ENCODE peak calls at places on chromosome 5, in six cellular contexts. X, P, J, I, S and Z are unnamed samples.

GRCh38 chr5:149840226-149840825 is 104.3 kb downstream of the PDE6A start:
- DNase-seq in X (no peak), P (no peak), J (no peak), I (no peak), S (no peak), Z (no peak)

GRCh38 chr5:143142596-143143435 is 260.7 kb downstream of the NR3C1 start:
- DNase-seq in X (peak), P (peak), J (peak), I (no peak), S (peak), Z (peak)

GRCh38 chr5:78971998-78972397 is 13.1 kb downstream of the ARSB start:
- DNase-seq in X (no peak), P (no peak), J (no peak), I (no peak), S (no peak), Z (no peak)

GRCh38 chr5:14142202-14142855 is 813 bp upstream of the TRIO start:
- DNase-seq in X (no peak), P (no peak), J (no peak), I (no peak), S (no peak), Z (no peak)

GRCh38 chr5:148615644-148616283 is 38.6 kb downstream of the HTR4 start:
- DNase-seq in X (no peak), P (no peak), J (no peak), I (no peak), S (peak), Z (no peak)

GRCh38 chr5:147482426-147483196 is 27.3 kb downstream of the DPYSL3 start:
- DNase-seq in X (no peak), P (no peak), J (no peak), I (no peak), S (no peak), Z (no peak)

GRCh38 chr5:20254748-20255147 is 266.7 kb upstream of the CDH18 start:
- DNase-seq in X (no peak), P (no peak), J (no peak), I (no peak), S (no peak), Z (no peak)

GRCh38 chr5:168793844-168794837 is 215.0 kb upstream of the PANK3 start:
- DNase-seq in X (peak), P (no peak), J (peak), I (no peak), S (peak), Z (no peak)

GRCh38 chr5:178114325-178115135 is 1.2 kb downstream of the N4BP3 start:
- DNase-seq in X (no peak), P (peak), J (no peak), I (peak), S (no peak), Z (no peak)

GRCh38 chr5:72156921-72157320 is 49.6 kb downstream of the MAP1B start:
- DNase-seq in X (no peak), P (no peak), J (no peak), I (no peak), S (peak), Z (no peak)

GRCh38 chr5:36950586-36951457 is 74.3 kb downstream of the NIPBL start:
- DNase-seq in X (no peak), P (no peak), J (no peak), I (no peak), S (peak), Z (no peak)

GRCh38 chr5:59756373-59757035 is 137.0 kb downstream of the PDE4D start:
- DNase-seq in X (peak), P (no peak), J (no peak), I (no peak), S (no peak), Z (no peak)
- H3K4me3 ChIP-seq in X (no peak), P (no peak), J (no peak), I (no peak), S (no peak), Z (no peak)

DNA sequence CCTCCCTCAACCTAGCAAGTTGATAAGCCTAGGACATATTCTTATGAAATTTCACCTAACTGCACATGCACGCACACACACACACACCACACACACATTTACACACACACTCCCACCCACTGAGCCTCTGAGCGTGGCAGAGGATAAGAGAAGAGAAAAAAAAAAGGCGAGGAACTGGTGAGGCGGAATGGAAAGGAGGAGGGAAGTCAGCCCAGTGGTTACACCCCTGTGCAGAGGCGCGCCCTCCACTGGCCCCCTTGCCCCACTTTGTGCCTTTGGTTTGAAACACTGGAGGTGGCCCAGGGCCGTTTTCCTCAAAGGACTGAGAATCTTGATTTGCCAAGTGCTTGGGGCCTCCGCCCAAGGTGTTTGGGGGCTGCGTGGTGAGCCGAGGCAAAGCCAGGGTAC is 20.7 kb downstream of the NR2F1 start:
- DNase-seq in X (no peak), P (no peak), J (no peak), I (no peak), S (no peak), Z (no peak)
- H3K4me3 ChIP-seq in X (no peak), P (peak), J (peak), I (no peak), S (peak), Z (no peak)

DNA sequence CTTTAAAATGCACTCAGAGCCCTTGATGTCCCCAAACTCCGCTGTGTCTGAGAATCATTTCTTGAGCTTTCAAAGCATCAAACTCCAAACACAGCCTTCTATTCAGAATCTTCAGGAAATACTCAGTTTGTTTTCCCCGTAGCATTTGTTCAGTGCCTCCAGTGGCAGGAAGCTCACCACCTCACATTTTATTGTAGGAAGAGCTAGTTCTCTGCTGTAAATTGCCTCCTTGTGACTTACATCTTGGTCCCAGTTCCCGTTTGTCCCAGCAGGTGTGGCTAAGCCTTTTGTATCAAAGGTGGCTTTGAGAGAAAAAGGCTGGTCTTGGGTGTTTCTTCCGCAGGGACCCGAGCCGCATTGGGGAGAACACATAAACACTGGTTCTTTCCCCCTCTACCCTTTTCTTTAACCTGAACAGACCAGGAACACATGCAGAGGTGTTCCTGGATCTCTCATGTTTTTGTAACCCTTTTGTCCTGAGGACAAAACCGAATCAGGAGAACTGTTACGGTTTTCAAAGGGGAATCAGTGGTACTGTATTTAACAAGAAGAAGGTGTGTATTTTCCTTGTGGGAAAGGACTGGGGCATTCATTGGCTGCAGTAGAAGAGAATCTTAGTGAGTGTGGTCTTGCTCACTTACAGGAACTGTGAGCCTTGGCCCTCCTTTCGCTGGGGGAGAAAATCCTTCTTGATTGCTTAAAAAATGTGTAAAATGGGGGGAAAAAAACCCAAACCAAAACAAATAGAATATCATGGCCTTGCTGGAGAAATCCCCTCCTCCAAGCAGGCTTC is 1.9 kb downstream of the OSMR start:
- DNase-seq in X (no peak), P (no peak), J (no peak), I (no peak), S (peak), Z (no peak)
- H3K4me3 ChIP-seq in X (no peak), P (peak), J (peak), I (no peak), S (peak), Z (peak)

GRCh38 chr5:87770601-87771121 is 357.9 kb upstream of the CCNH start:
- DNase-seq in X (no peak), P (no peak), J (no peak), I (no peak), S (no peak), Z (no peak)
- H3K4me3 ChIP-seq in X (no peak), P (no peak), J (no peak), I (no peak), S (no peak), Z (no peak)

GRCh38 chr5:119439140-119439625 is 13.1 kb upstream of the HSD17B4 start:
- DNase-seq in X (peak), P (peak), J (no peak), I (no peak), S (no peak), Z (no peak)
- H3K4me3 ChIP-seq in X (no peak), P (peak), J (no peak), I (peak), S (no peak), Z (no peak)

DNA sequence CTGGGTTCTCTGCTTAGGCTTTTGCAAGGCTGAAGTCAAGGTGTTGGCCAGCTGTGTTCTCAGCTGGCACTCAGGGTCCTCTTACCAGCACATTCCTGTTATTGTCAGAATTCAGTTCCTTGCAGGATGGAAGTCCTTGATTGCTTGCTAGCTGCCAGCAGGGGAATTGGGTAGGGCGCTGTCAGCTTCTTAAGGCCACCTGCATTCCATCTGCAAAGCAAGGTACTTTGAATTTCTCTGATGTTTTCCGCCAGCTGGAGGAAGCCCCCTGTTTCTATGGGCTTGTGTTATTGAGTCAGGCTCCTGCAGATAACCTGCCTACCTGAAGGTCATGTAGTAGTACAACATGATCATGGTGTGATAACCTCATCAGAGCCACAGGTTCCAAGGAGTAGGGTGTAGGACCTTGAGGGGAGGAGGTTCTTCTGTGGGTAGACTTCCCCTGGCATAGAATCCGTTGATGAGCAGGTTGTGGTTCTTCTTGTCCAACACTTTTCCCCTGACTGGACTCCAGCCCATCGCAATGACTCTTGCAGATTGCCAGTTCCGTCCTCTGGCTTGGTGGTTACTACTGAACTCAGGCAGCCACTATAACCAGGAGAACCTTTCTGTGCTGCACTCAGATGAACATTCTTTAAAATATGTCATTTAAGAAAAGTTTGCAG is 6.8 kb downstream of the TENT4A start:
- DNase-seq in X (no peak), P (no peak), J (no peak), I (no peak), S (peak), Z (no peak)
- H3K4me3 ChIP-seq in X (no peak), P (no peak), J (no peak), I (no peak), S (no peak), Z (no peak)

DNA sequence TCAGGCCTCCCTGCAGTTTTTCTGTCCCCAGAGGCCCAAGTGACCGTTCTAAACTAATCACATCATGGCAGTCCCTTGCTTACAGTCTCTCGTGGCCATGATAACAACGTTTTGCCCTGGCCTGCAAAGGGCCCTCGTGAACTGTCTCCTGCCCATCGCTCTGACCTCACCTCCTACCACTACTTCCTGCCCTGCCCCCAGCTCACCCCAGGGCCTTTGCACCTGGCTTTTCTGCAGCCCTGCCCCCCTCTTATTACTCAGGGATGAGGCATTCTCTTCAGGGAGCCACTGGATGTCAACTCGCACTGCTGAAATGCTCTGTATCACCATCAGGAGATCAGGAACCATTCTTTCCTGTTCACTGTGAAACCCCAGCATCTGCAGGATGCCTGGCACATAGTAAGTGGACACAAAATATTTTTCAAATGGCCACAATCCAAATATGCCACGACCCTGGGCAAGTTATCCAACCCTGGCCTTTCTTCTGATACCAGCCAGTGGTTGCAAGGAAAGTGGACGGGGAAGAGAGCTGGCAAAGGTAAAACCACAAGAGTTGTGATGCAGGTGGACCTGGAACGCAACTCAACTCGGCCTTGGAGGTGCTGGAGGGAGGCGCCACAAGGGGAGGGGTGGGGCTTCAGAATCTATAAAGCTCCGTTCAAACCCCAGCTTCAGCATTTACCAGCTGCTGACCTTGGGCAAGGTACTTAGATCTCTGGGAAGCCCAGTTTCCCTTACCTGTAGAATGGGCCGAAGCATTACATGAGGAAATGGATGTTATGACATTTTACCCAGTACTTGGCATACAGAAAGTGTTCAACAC is 1.7 kb downstream of the SNCB start:
- DNase-seq in X (no peak), P (no peak), J (no peak), I (no peak), S (no peak), Z (no peak)
- H3K4me3 ChIP-seq in X (no peak), P (no peak), J (no peak), I (no peak), S (no peak), Z (no peak)

GRCh38 chr5:174623438-174624019 is 100.9 kb upstream of the MSX2 start:
- DNase-seq in X (no peak), P (no peak), J (no peak), I (no peak), S (no peak), Z (no peak)
- H3K4me3 ChIP-seq in X (no peak), P (no peak), J (no peak), I (no peak), S (no peak), Z (no peak)

GRCh38 chr5:124745367-124746251 is 830 bp downstream of the ZNF608 start:
- DNase-seq in X (peak), P (no peak), J (no peak), I (no peak), S (peak), Z (no peak)

GRCh38 chr5:124742521-124742920 is 3.9 kb downstream of the ZNF608 start:
- DNase-seq in X (no peak), P (no peak), J (no peak), I (no peak), S (no peak), Z (no peak)

GRCh38 chr5:124742983-124743533 is 3.4 kb downstream of the ZNF608 start:
- DNase-seq in X (peak), P (no peak), J (no peak), I (no peak), S (peak), Z (no peak)

GRCh38 chr5:124743534-124744169 is 2.8 kb downstream of the ZNF608 start:
- DNase-seq in X (peak), P (no peak), J (no peak), I (no peak), S (no peak), Z (no peak)

DNA sequence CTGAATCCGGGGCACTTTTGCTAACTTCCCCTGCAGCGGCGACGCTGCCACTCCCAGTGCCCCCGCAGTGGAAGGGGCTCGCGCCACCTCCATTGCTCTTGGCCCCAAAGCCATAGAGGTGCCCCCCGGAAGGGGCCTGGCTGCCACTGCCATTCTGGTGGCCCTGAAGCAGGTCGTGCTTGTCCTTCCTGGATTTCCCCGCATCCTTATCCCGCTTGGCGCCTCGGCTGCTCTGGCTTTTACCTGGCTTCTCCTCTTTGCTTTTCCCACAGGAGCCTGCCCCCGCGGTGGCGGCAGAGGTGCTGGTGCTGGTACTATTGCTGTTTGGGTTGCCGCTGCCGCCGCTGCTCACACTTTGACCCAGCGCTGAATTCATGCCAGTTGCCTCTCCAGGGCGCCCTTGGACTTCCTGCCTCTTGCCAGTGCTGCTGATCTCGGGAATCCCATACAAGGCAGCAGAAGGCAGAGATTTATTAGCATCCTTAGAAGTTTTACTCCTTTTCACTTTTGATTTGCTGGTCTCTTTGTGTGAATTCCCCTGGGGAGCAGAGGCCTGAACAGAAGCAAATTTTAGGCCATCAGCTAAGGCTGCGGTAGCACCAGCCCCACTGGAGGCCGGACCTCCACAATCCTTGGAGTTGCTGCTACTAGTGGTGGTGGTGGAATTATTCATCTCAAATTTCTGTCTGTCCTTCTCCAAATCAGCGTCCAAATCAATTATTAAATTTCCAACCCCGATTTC is 2.1 kb downstream of the ZNF608 start:
- DNase-seq in X (peak), P (peak), J (peak), I (no peak), S (peak), Z (peak)
- H3K4me3 ChIP-seq in X (peak), P (peak), J (peak), I (no peak), S (peak), Z (peak)

DNA sequence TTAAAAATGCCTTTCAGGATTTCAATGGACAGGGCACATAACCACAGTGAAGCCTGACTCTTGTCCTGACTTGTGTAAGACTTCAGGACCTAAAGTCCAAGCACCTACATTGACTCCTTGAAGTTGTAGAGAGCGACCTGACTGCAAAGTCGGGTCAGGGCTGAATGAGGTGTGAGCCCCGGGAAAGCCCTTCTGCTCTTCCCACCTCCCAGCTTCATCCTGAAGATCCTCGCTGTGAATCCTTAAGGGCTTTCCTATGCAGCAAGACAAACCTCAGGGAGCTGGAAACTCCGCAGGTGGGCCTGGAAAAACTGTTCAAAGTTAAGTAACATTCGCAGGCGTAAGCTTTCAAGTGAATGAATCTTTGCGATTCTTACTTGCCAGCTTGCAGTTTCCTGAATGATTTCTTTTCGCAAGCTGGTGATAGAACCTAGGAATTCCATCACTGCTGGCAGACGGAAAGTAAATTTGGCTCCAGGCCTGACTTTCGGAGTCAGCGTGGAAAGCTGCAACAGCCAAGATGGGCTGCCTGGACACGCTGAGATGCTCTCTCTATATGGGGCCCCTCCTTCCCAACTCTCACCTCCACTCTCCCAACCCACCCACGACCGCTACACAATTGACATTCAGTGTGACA is 10.9 kb downstream of the SEMA5A start:
- DNase-seq in X (no peak), P (no peak), J (no peak), I (no peak), S (no peak), Z (peak)
- H3K4me3 ChIP-seq in X (no peak), P (no peak), J (no peak), I (no peak), S (no peak), Z (no peak)